ENCODE peak calls at places on chromosomes 11 and 22, in nine cellular contexts. One of them, this sample, is unnamed.
A peak's percentile ranks its signal among the peaks of the same experiment; 100 is the strongest.

GRCh38 chr11:64206457-64207246 is at the start of gene FERMT3:
- DNase-seq in transverse colon: peak; percentile 90
- DNase-seq in OCI-LY7: peak; percentile 90
- DNase-seq in PC-3: no peak
- DNase-seq in colonic mucosa: peak; percentile 83
- DNase-seq in testis: peak; percentile 38
- DNase-seq in kidney: peak; percentile 90
- DNase-seq in hepatocyte: no peak
- DNase-seq in fibroblast of lung: no peak
- DNase-seq in this sample: no peak

GRCh38 chr22:35629406-35630234 is 12.5 kb upstream of the MB start:
- DNase-seq in transverse colon: peak; percentile 60
- DNase-seq in OCI-LY7: peak; percentile 34
- DNase-seq in PC-3: peak; percentile 97
- DNase-seq in colonic mucosa: peak; percentile 44
- DNase-seq in testis: peak; percentile 49
- DNase-seq in kidney: peak; percentile 94
- DNase-seq in hepatocyte: peak; percentile 69
- DNase-seq in fibroblast of lung: peak; percentile 99
- DNase-seq in this sample: peak; percentile 91

GRCh38 chr11:106304274-106304673 is 226.8 kb downstream of the AASDHPPT start:
- DNase-seq in transverse colon: no peak
- DNase-seq in OCI-LY7: no peak
- DNase-seq in PC-3: no peak
- DNase-seq in colonic mucosa: no peak
- DNase-seq in testis: no peak
- DNase-seq in kidney: no peak
- DNase-seq in hepatocyte: no peak
- DNase-seq in fibroblast of lung: peak; percentile 9
- DNase-seq in this sample: no peak

GRCh38 chr11:47078751-47079524 is 97.7 kb downstream of the ARFGAP2 start:
- DNase-seq in transverse colon: no peak
- DNase-seq in OCI-LY7: no peak
- DNase-seq in PC-3: no peak
- DNase-seq in colonic mucosa: no peak
- DNase-seq in testis: no peak
- DNase-seq in kidney: no peak
- DNase-seq in hepatocyte: no peak
- DNase-seq in fibroblast of lung: no peak
- DNase-seq in this sample: no peak

GRCh38 chr11:64560139-64560771 is 30.8 kb upstream of the SLC22A12 start:
- DNase-seq in transverse colon: peak; percentile 1
- DNase-seq in OCI-LY7: no peak
- DNase-seq in PC-3: no peak
- DNase-seq in colonic mucosa: no peak
- DNase-seq in testis: no peak
- DNase-seq in kidney: peak; percentile 53
- DNase-seq in hepatocyte: no peak
- DNase-seq in fibroblast of lung: no peak
- DNase-seq in this sample: no peak

GRCh38 chr11:63552921-63553320 is 10.3 kb downstream of the PLAAT2 start:
- DNase-seq in transverse colon: no peak
- DNase-seq in OCI-LY7: no peak
- DNase-seq in PC-3: peak; percentile 64
- DNase-seq in colonic mucosa: peak; percentile 36
- DNase-seq in testis: peak; percentile 28
- DNase-seq in kidney: no peak
- DNase-seq in hepatocyte: no peak
- DNase-seq in fibroblast of lung: no peak
- DNase-seq in this sample: no peak

GRCh38 chr22:46994265-46994664 is 231.8 kb downstream of the TBC1D22A start:
- DNase-seq in transverse colon: no peak
- DNase-seq in OCI-LY7: no peak
- DNase-seq in PC-3: no peak
- DNase-seq in colonic mucosa: no peak
- DNase-seq in testis: no peak
- DNase-seq in kidney: peak; percentile 39
- DNase-seq in hepatocyte: no peak
- DNase-seq in fibroblast of lung: no peak
- DNase-seq in this sample: no peak

GRCh38 chr11:126328938-126329643 is 25.2 kb downstream of the DCPS start:
- DNase-seq in transverse colon: no peak
- DNase-seq in OCI-LY7: no peak
- DNase-seq in PC-3: no peak
- DNase-seq in colonic mucosa: no peak
- DNase-seq in testis: no peak
- DNase-seq in kidney: peak; percentile 72
- DNase-seq in hepatocyte: no peak
- DNase-seq in fibroblast of lung: no peak
- DNase-seq in this sample: no peak

GRCh38 chr11:114099392-114100178 is 40.1 kb downstream of the ZBTB16 start:
- DNase-seq in transverse colon: no peak
- DNase-seq in OCI-LY7: no peak
- DNase-seq in PC-3: no peak
- DNase-seq in colonic mucosa: no peak
- DNase-seq in testis: no peak
- DNase-seq in kidney: no peak
- DNase-seq in hepatocyte: peak; percentile 59
- DNase-seq in fibroblast of lung: peak; percentile 49
- DNase-seq in this sample: no peak

GRCh38 chr11:60951909-60952741 is at the start of gene SLC15A3:
- DNase-seq in transverse colon: peak; percentile 72
- DNase-seq in OCI-LY7: peak; percentile 86
- DNase-seq in PC-3: no peak
- DNase-seq in colonic mucosa: peak; percentile 47
- DNase-seq in testis: peak; percentile 67
- DNase-seq in kidney: peak; percentile 87
- DNase-seq in hepatocyte: no peak
- DNase-seq in fibroblast of lung: peak; percentile 50
- DNase-seq in this sample: peak; percentile 83

GRCh38 chr11:65224939-65225283 is 36.9 kb upstream of the POLA2 start:
- DNase-seq in transverse colon: peak; percentile 41
- DNase-seq in OCI-LY7: no peak
- DNase-seq in PC-3: peak; percentile 78
- DNase-seq in colonic mucosa: no peak
- DNase-seq in testis: peak; percentile 27
- DNase-seq in kidney: no peak
- DNase-seq in hepatocyte: peak; percentile 86
- DNase-seq in fibroblast of lung: peak; percentile 68
- DNase-seq in this sample: peak; percentile 83

GRCh38 chr11:10204021-10204420 is 90.0 kb downstream of the SBF2 start:
- DNase-seq in transverse colon: no peak
- DNase-seq in OCI-LY7: peak; percentile 20
- DNase-seq in PC-3: no peak
- DNase-seq in colonic mucosa: no peak
- DNase-seq in testis: no peak
- DNase-seq in kidney: no peak
- DNase-seq in hepatocyte: no peak
- DNase-seq in fibroblast of lung: peak; percentile 11
- DNase-seq in this sample: no peak

GRCh38 chr22:20430641-20431519 is 6.7 kb downstream of the SCARF2 start:
- DNase-seq in transverse colon: peak; percentile 57
- DNase-seq in OCI-LY7: no peak
- DNase-seq in PC-3: peak; percentile 63
- DNase-seq in colonic mucosa: peak; percentile 40
- DNase-seq in testis: peak; percentile 54
- DNase-seq in kidney: peak; percentile 82
- DNase-seq in hepatocyte: peak; percentile 80
- DNase-seq in fibroblast of lung: peak; percentile 45
- DNase-seq in this sample: peak; percentile 56

GRCh38 chr11:9254416-9254815 is 10.7 kb downstream of the DENND5A start:
- DNase-seq in transverse colon: no peak
- DNase-seq in OCI-LY7: no peak
- DNase-seq in PC-3: no peak
- DNase-seq in colonic mucosa: no peak
- DNase-seq in testis: no peak
- DNase-seq in kidney: no peak
- DNase-seq in hepatocyte: no peak
- DNase-seq in fibroblast of lung: no peak
- DNase-seq in this sample: no peak

GRCh38 chr11:114034956-114035355 is 24.6 kb upstream of the ZBTB16 start:
- DNase-seq in transverse colon: no peak
- DNase-seq in OCI-LY7: no peak
- DNase-seq in PC-3: no peak
- DNase-seq in colonic mucosa: no peak
- DNase-seq in testis: no peak
- DNase-seq in kidney: no peak
- DNase-seq in hepatocyte: no peak
- DNase-seq in fibroblast of lung: no peak
- DNase-seq in this sample: no peak

GRCh38 chr11:77201370-77201769 is 73.3 kb downstream of the MYO7A start:
- DNase-seq in transverse colon: no peak
- DNase-seq in OCI-LY7: no peak
- DNase-seq in PC-3: no peak
- DNase-seq in colonic mucosa: no peak
- DNase-seq in testis: peak; percentile 12
- DNase-seq in kidney: no peak
- DNase-seq in hepatocyte: no peak
- DNase-seq in fibroblast of lung: no peak
- DNase-seq in this sample: no peak

GRCh38 chr11:34203377-34203801 is 98.0 kb downstream of the NAT10 start:
- DNase-seq in transverse colon: no peak
- DNase-seq in OCI-LY7: peak; percentile 58
- DNase-seq in PC-3: no peak
- DNase-seq in colonic mucosa: no peak
- DNase-seq in testis: no peak
- DNase-seq in kidney: no peak
- DNase-seq in hepatocyte: no peak
- DNase-seq in fibroblast of lung: no peak
- DNase-seq in this sample: no peak

DNA sequence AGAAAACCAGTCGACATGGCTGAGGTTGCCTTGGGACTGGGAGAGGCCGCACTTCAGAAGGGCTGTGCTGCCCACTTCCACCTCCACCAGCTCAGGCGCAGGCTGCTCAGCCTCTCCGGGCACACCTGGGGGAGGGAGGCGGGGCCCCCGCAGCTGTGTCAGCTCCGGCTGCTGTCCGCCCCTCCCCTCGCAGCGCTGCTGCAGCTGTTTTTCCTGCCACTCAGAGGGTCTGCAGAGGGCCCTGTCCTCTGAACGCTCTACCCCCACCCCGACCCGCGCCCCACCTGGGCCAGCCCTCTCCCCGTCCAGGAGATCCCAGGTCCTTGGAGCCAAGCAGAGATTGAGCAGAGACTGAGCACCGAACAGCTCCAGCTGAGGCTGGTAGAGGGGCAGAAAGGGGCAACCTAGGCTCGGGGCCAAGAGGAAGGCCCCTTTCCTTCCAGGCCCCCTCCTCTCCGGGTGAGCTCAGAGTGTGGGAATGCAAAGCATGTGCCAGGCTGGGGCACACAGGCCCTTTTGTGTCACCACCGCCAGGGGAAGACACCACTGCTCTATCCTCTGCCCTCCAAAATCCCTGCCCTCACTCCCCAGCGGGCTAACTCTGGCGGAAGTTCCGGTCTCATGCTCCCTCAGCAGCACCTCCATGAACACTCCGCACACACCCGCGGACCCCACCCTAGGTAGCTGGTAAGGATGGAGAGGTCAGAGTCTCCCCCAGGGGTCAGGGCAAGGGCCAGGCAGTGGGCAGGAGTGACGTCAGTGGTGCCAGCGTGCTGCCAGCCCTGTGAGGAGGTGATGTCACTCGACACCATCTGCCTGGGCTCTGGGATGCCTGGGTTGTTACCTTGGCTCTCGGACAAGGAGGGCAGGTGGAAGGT is 1.6 kb downstream of the MCAM start:
- DNase-seq in transverse colon: peak; percentile 62
- DNase-seq in OCI-LY7: peak; percentile 73
- DNase-seq in PC-3: peak; percentile 84
- DNase-seq in colonic mucosa: no peak
- DNase-seq in testis: no peak
- DNase-seq in kidney: no peak
- DNase-seq in hepatocyte: no peak
- DNase-seq in fibroblast of lung: no peak
- DNase-seq in this sample: no peak
- TF ChIP-seq CTCF in transverse colon: no peak
- TF ChIP-seq CTCF in OCI-LY7: peak; percentile 16
- TF ChIP-seq CTCF in PC-3: peak; percentile 44
- TF ChIP-seq CTCF in colonic mucosa: no peak
- TF ChIP-seq CTCF in testis: no peak
- TF ChIP-seq CTCF in kidney: no peak
- TF ChIP-seq CTCF in hepatocyte: peak; percentile 3
- TF ChIP-seq CTCF in fibroblast of lung: no peak
- TF ChIP-seq CTCF in this sample: no peak

GRCh38 chr11:18329196-18329870 is 7.0 kb downstream of the GTF2H1 start:
- DNase-seq in transverse colon: no peak
- DNase-seq in OCI-LY7: no peak
- DNase-seq in PC-3: peak; percentile 65
- DNase-seq in colonic mucosa: no peak
- DNase-seq in testis: no peak
- DNase-seq in kidney: no peak
- DNase-seq in hepatocyte: no peak
- DNase-seq in fibroblast of lung: no peak
- DNase-seq in this sample: no peak
- H3K27ac ChIP-seq in transverse colon: no peak overlapping the region
- H3K27ac ChIP-seq in OCI-LY7: no peak overlapping the region
- H3K27ac ChIP-seq in PC-3: peak overlapping the region; percentile 71
- H3K27ac ChIP-seq in colonic mucosa: no peak overlapping the region
- H3K27ac ChIP-seq in testis: peak overlapping the region; percentile 62
- H3K27ac ChIP-seq in kidney: no peak overlapping the region
- H3K27ac ChIP-seq in hepatocyte: no peak overlapping the region
- H3K27ac ChIP-seq in fibroblast of lung: no peak overlapping the region
- H3K27ac ChIP-seq in this sample: no peak overlapping the region

GRCh38 chr22:23071163-23072034 is 1.1 kb downstream of the GNAZ start:
- DNase-seq in transverse colon: no peak
- DNase-seq in OCI-LY7: no peak
- DNase-seq in PC-3: no peak
- DNase-seq in colonic mucosa: no peak
- DNase-seq in testis: no peak
- DNase-seq in kidney: peak; percentile 70
- DNase-seq in hepatocyte: no peak
- DNase-seq in fibroblast of lung: no peak
- DNase-seq in this sample: no peak
- H3K4me3 ChIP-seq in transverse colon: peak overlapping the region; percentile 36
- H3K4me3 ChIP-seq in OCI-LY7: peak overlapping the region; percentile 96
- H3K4me3 ChIP-seq in PC-3: peak overlapping the region; percentile 71
- H3K4me3 ChIP-seq in colonic mucosa: peak overlapping the region; percentile 36
- H3K4me3 ChIP-seq in testis: peak overlapping the region; percentile 58
- H3K4me3 ChIP-seq in kidney: no peak overlapping the region
- H3K4me3 ChIP-seq in hepatocyte: no peak overlapping the region
- H3K4me3 ChIP-seq in fibroblast of lung: peak overlapping the region; percentile 50
- H3K4me3 ChIP-seq in this sample: no peak overlapping the region

GRCh38 chr11:2703487-2704141 is 3.8 kb upstream of the KCNQ1OT1 start:
- DNase-seq in transverse colon: no peak
- DNase-seq in OCI-LY7: peak; percentile 67
- DNase-seq in PC-3: no peak
- DNase-seq in colonic mucosa: no peak
- DNase-seq in testis: no peak
- DNase-seq in kidney: peak; percentile 40
- DNase-seq in hepatocyte: peak; percentile 78
- DNase-seq in fibroblast of lung: no peak
- DNase-seq in this sample: no peak
- TF ChIP-seq CTCF in transverse colon: no peak
- TF ChIP-seq CTCF in OCI-LY7: no peak
- TF ChIP-seq CTCF in PC-3: no peak
- TF ChIP-seq CTCF in colonic mucosa: no peak
- TF ChIP-seq CTCF in testis: no peak
- TF ChIP-seq CTCF in kidney: no peak
- TF ChIP-seq CTCF in hepatocyte: no peak
- TF ChIP-seq CTCF in fibroblast of lung: no peak
- TF ChIP-seq CTCF in this sample: no peak

This sample was measured in right atrium auricular region.